ENCODE peak calls at places on chromosomes 5 and 9, in nine cellular contexts. B is T1000; U is lower leg skin; J is left cardiac atrium; H is sciatic nerve; I is fibroblast of pulmonary artery; R is naive thymus-derived CD8-positive, alpha-beta T cell; W is CD4-positive, alpha-beta T cell; F is activated CD8-positive, alpha-beta memory T cell treated with anti-CD3 and anti-CD28 coated beads, Interleukin-2, amount 10 ng/mL, durations not matched to agents 7 days and 5 days. Q is an unnamed sample.

GRCh38 chr9:91837982-91838731 is 111.9 kb downstream of the ROR2 start:
- DNase-seq in B (no peak), U (no peak), J (peak; percentile 86), H (peak; percentile 60), I (peak; percentile 72), R (no peak), W (no peak), F (no peak), Q (peak; percentile 45)

GRCh38 chr9:12884736-12885395 is 110.0 kb downstream of the LURAP1L start:
- DNase-seq in B (no peak), U (no peak), J (no peak), H (no peak), I (peak; percentile 87), R (no peak), W (no peak), F (no peak), Q (peak; percentile 71)

GRCh38 chr5:107478068-107478641 is 192.6 kb downstream of the EFNA5 start:
- DNase-seq in B (no peak), U (no peak), J (no peak), H (no peak), I (no peak), R (no peak), W (no peak), F (no peak), Q (peak; percentile 75)

GRCh38 chr5:138900281-138900965 is 25.3 kb upstream of the LRRTM2 start:
- DNase-seq in B (no peak), U (no peak), J (no peak), H (no peak), I (peak; percentile 48), R (no peak), W (no peak), F (peak; percentile 44), Q (peak; percentile 89)

GRCh38 chr9:134938346-134939079 is 20.8 kb upstream of the FCN1 start:
- DNase-seq in B (no peak), U (no peak), J (no peak), H (no peak), I (no peak), R (no peak), W (no peak), F (no peak), Q (no peak)

GRCh38 chr9:4299006-4299795 is 667 bp downstream of the GLIS3 start:
- DNase-seq in B (no peak), U (peak; percentile 89), J (peak; percentile 32), H (peak; percentile 60), I (peak; percentile 61), R (peak; percentile 18), W (no peak), F (no peak), Q (peak; percentile 26)

GRCh38 chr5:157447246-157447645 is 12.8 kb upstream of the NIPAL4 start:
- DNase-seq in B (no peak), U (no peak), J (no peak), H (no peak), I (no peak), R (no peak), W (no peak), F (no peak), Q (no peak)

GRCh38 chr5:178314961-178315820 is 82.6 kb upstream of the PHYKPL start:
- DNase-seq in B (no peak), U (no peak), J (no peak), H (no peak), I (no peak), R (no peak), W (no peak), F (no peak), Q (no peak)

GRCh38 chr9:131776473-131776872 is 36.6 kb upstream of the RAPGEF1 start:
- DNase-seq in B (peak; percentile 4), U (no peak), J (no peak), H (no peak), I (peak; percentile 58), R (no peak), W (no peak), F (peak; percentile 68), Q (peak; percentile 49)

GRCh38 chr9:124342946-124343485 is 72.2 kb downstream of the PSMB7 start:
- DNase-seq in B (peak; percentile 93), U (peak; percentile 91), J (peak; percentile 70), H (peak; percentile 78), I (peak; percentile 79), R (no peak), W (no peak), F (no peak), Q (peak; percentile 77)

GRCh38 chr9:110298028-110298605 is 39.5 kb downstream of the TXNDC8 start:
- DNase-seq in B (no peak), U (no peak), J (no peak), H (no peak), I (no peak), R (no peak), W (no peak), F (no peak), Q (no peak)

GRCh38 chr9:123451011-123451410 is 95.0 kb downstream of the CRB2 start:
- DNase-seq in B (no peak), U (no peak), J (no peak), H (peak; percentile 8), I (no peak), R (no peak), W (no peak), F (no peak), Q (no peak)

GRCh38 chr5:177444106-177445051 is 2.2 kb upstream of the PRR7 start:
- DNase-seq in B (no peak), U (no peak), J (no peak), H (no peak), I (no peak), R (no peak), W (no peak), F (no peak), Q (no peak)

GRCh38 chr9:26260238-26260637 is 582.0 kb upstream of the TUSC1 start:
- DNase-seq in B (no peak), U (no peak), J (no peak), H (no peak), I (peak; percentile 58), R (no peak), W (no peak), F (no peak), Q (no peak)

GRCh38 chr5:135324897-135325650 is 74.0 kb downstream of the MACROH2A1 start:
- DNase-seq in B (no peak), U (no peak), J (no peak), H (no peak), I (no peak), R (no peak), W (peak; percentile 28), F (peak; percentile 51), Q (no peak)

GRCh38 chr9:122954253-122954691 is 13.5 kb downstream of the RABGAP1 start:
- DNase-seq in B (no peak), U (no peak), J (no peak), H (no peak), I (peak; percentile 71), R (no peak), W (no peak), F (no peak), Q (no peak)

GRCh38 chr5:108747111-108748009 is at the start of gene FER:
- DNase-seq in B (no peak), U (no peak), J (no peak), H (no peak), I (peak; percentile 92), R (no peak), W (peak; percentile 6), F (peak; percentile 54), Q (peak; percentile 23)

GRCh38 chr9:111728617-111729366 is 65.9 kb downstream of the SHOC1 start:
- DNase-seq in B (no peak), U (no peak), J (no peak), H (no peak), I (peak; percentile 89), R (no peak), W (no peak), F (no peak), Q (peak; percentile 3)

GRCh38 chr9:81969971-81970370 is 18.6 kb upstream of the SPATA31D1 start:
- DNase-seq in B (no peak), U (no peak), J (no peak), H (no peak), I (peak; percentile 3), R (no peak), W (no peak), F (no peak), Q (no peak)

GRCh38 chr5:31232273-31232888 is 38.9 kb downstream of the CDH6 start:
- DNase-seq in B (no peak), U (no peak), J (no peak), H (no peak), I (peak; percentile 77), R (no peak), W (no peak), F (no peak), Q (peak; percentile 84)

GRCh38 chr9:8962084-8962483 is 1162.5 kb upstream of the DMAC1 start:
- DNase-seq in B (no peak), U (no peak), J (no peak), H (no peak), I (no peak), R (no peak), W (no peak), F (no peak), Q (no peak)

GRCh38 chr5:75509956-75510355 is 1.5 kb downstream of the CERT1 start:
- DNase-seq in B (no peak), U (no peak), J (no peak), H (no peak), I (peak; percentile 78), R (no peak), W (no peak), F (no peak), Q (no peak)

GRCh38 chr9:72129271-72130156 is 19.7 kb upstream of the GDA start:
- DNase-seq in B (no peak), U (no peak), J (no peak), H (no peak), I (no peak), R (no peak), W (no peak), F (no peak), Q (no peak)

GRCh38 chr5:71481441-71481840 is 26.0 kb downstream of the BDP1 start:
- DNase-seq in B (no peak), U (no peak), J (no peak), H (no peak), I (no peak), R (no peak), W (no peak), F (no peak), Q (no peak)

GRCh38 chr5:51156838-51157237 is 226.4 kb upstream of the ISL1 start:
- DNase-seq in B (no peak), U (no peak), J (no peak), H (no peak), I (no peak), R (no peak), W (no peak), F (no peak), Q (no peak)

GRCh38 chr5:113147088-113147487 is 170.5 kb downstream of the DCP2 start:
- DNase-seq in B (peak; percentile 37), U (no peak), J (no peak), H (no peak), I (peak; percentile 89), R (no peak), W (no peak), F (no peak), Q (no peak)